ENCODE peak calls at places on chromosome 12, in ten cellular contexts. U is NCI-H1105 treated with DMSO at 0.1 percent for 48 hours; Q is NCI-H1092; A is fibroblast of the conjunctiva; T is HCT116; S is GM18507; R is stimulated activated CD8-positive, alpha-beta memory T cell treated with anti-CD3 and anti-CD28 coated beads, Interleukin-4, amount 100 ng/mL, for 24 hours; L is choroid plexus epithelial cell; K is GM04503; N is caudate nucleus. H is an unnamed sample.

GRCh38 chr12:120584343-120585149 is 3.3 kb upstream of the POP5 start:
- DNase-seq in S (no peak), N (peak), U (peak), K (no peak), T (peak), A (no peak), L (no peak), R (peak), Q (no peak), H (no peak)

GRCh38 chr12:121968880-121969279 is 50.5 kb downstream of the CFAP251 start:
- DNase-seq in T (no peak), R (no peak), S (no peak), U (no peak), L (no peak), A (no peak), N (no peak), K (no peak), Q (no peak), H (no peak)

GRCh38 chr12:51217133-51217967 is 512 bp downstream of the POU6F1 start:
- DNase-seq in U (no peak), Q (no peak), S (peak), K (no peak), L (peak), A (no peak), T (no peak), N (peak), R (peak), H (peak)

GRCh38 chr12:60205500-60205899 is 609.7 kb downstream of the SLC16A7 start:
- DNase-seq in K (no peak), T (no peak), R (no peak), A (peak), U (no peak), L (peak), Q (no peak), N (no peak), S (no peak), H (no peak)

GRCh38 chr12:6792522-6793201 is 3.3 kb downstream of the CD4 start:
- DNase-seq in S (no peak), K (no peak), A (no peak), Q (no peak), U (no peak), T (no peak), N (no peak), L (no peak), R (no peak), H (no peak)

GRCh38 chr12:50003595-50003994 is 21.7 kb downstream of the RACGAP1 start:
- DNase-seq in S (no peak), Q (no peak), A (no peak), L (peak), R (no peak), T (no peak), N (no peak), K (no peak), U (no peak), H (no peak)

GRCh38 chr12:12898911-12899511 is 7.6 kb downstream of the GPRC5A start:
- DNase-seq in T (no peak), K (no peak), L (no peak), N (no peak), U (no peak), R (no peak), A (no peak), S (no peak), Q (no peak), H (no peak)

GRCh38 chr12:32522322-32523221 is 123.2 kb downstream of the FGD4 start:
- DNase-seq in A (no peak), K (no peak), S (no peak), N (no peak), U (no peak), L (no peak), R (no peak), T (no peak), Q (no peak), H (no peak)

GRCh38 chr12:91704446-91704845 is 441.2 kb downstream of the BTG1 start:
- DNase-seq in Q (peak), S (no peak), K (no peak), A (peak), U (peak), R (no peak), T (no peak), L (peak), N (no peak), H (no peak)

GRCh38 chr12:94230357-94230905 is 82.1 kb downstream of the PLXNC1 start:
- DNase-seq in K (no peak), N (no peak), A (no peak), Q (no peak), R (no peak), U (no peak), T (no peak), S (no peak), L (peak), H (no peak)

GRCh38 chr12:114479831-114480230 is 73.9 kb upstream of the TBX5 start:
- DNase-seq in T (no peak), K (no peak), Q (no peak), A (no peak), S (no peak), R (no peak), L (no peak), N (no peak), U (no peak), H (no peak)

GRCh38 chr12:92044435-92044834 is 101.2 kb downstream of the BTG1 start:
- DNase-seq in A (no peak), K (no peak), N (no peak), T (no peak), L (no peak), R (no peak), Q (no peak), U (no peak), S (no peak), H (no peak)

GRCh38 chr12:2324375-2324774 is 271.6 kb downstream of the CACNA1C start:
- DNase-seq in S (no peak), R (no peak), L (peak), A (no peak), U (peak), Q (peak), T (no peak), N (no peak), K (no peak), H (no peak)

GRCh38 chr12:59934486-59934885 is 338.7 kb downstream of the SLC16A7 start:
- DNase-seq in Q (no peak), T (no peak), U (no peak), S (no peak), R (no peak), A (no peak), L (no peak), K (no peak), N (no peak), H (no peak)

GRCh38 chr12:115223322-115223721 is 539.3 kb upstream of the TBX3 start:
- DNase-seq in Q (no peak), T (no peak), U (peak), K (peak), S (no peak), R (no peak), N (no peak), L (peak), A (peak), H (no peak)

GRCh38 chr12:48414046-48414445 is 58.3 kb upstream of the ANP32D start:
- DNase-seq in Q (no peak), S (no peak), L (no peak), K (no peak), U (no peak), A (no peak), T (no peak), N (no peak), R (no peak), H (no peak)

GRCh38 chr12:6039894-6040601 is 84.4 kb downstream of the VWF start:
- DNase-seq in N (no peak), S (peak), K (no peak), L (peak), A (peak), Q (peak), T (peak), U (peak), R (no peak), H (no peak)

GRCh38 chr12:57429473-57430116 is 1.2 kb downstream of the R3HDM2 start:
- DNase-seq in L (peak), U (no peak), S (no peak), T (no peak), N (no peak), R (no peak), K (no peak), Q (no peak), A (no peak), H (no peak)

GRCh38 chr12:6330999-6331714 is 10.7 kb downstream of the TNFRSF1A start:
- DNase-seq in N (no peak), L (no peak), A (no peak), U (no peak), K (no peak), Q (no peak), T (no peak), R (no peak), S (no peak), H (no peak)

GRCh38 chr12:58888131-58888783 is 32.0 kb downstream of the LRIG3 start:
- DNase-seq in A (peak), Q (peak), K (peak), T (no peak), L (peak), N (peak), U (peak), R (no peak), S (no peak), H (no peak)

GRCh38 chr12:49582840-49583239 is 14.9 kb upstream of the MCRS1 start:
- DNase-seq in L (peak), U (no peak), S (no peak), A (no peak), Q (no peak), T (no peak), K (no peak), R (no peak), N (no peak), H (no peak)

GRCh38 chr12:104458645-104459555 is 2.2 kb downstream of the CHST11 start:
- DNase-seq in L (peak), U (peak), R (no peak), N (no peak), Q (no peak), S (no peak), K (no peak), A (no peak), T (no peak), H (no peak)

H was measured in natural killer cell treated with Interleukin-12 subunit alpha and Interleukin-12 subunit beta and Interleukin-15 and Interleukin-18, amount 100 ng/mL, for 72 hours.